ENCODE peak calls at places on chromosomes 2 and 18, in seven cellular contexts. P, R, E, T, G, D and K are unnamed samples.
A peak's percentile ranks its signal among the peaks of the same experiment; 100 is the strongest.

GRCh38 chr2:189548686-189549439 is 31.7 kb downstream of the SLC40A1 start:
- DNase-seq in R (no peak), T (no peak), E (peak; percentile 11), P (peak; percentile 79), D (no peak), G (no peak), K (no peak)

GRCh38 chr2:96122391-96122790 is 6.0 kb upstream of the ADRA2B start:
- DNase-seq in D (no peak), P (no peak), G (no peak), E (no peak), R (no peak), T (no peak), K (no peak)

GRCh38 chr2:239544141-239544800 is 143.5 kb upstream of the HDAC4 start:
- DNase-seq in G (no peak), P (no peak), D (no peak), R (no peak), T (no peak), E (no peak), K (no peak)

GRCh38 chr18:49444599-49444998 is 15.8 kb downstream of the DYM start:
- DNase-seq in E (no peak), P (no peak), D (no peak), R (no peak), G (no peak), T (no peak), K (no peak)

GRCh38 chr2:84297155-84297554 is 161.9 kb downstream of the SUCLG1 start:
- DNase-seq in G (peak; percentile 64), T (no peak), E (no peak), P (peak; percentile 88), R (peak; percentile 75), D (no peak), K (no peak)

GRCh38 chr2:197088694-197089093 is 162.2 kb upstream of the PGAP1 start:
- DNase-seq in G (no peak), D (no peak), P (no peak), R (no peak), T (no peak), E (no peak), K (no peak)

GRCh38 chr18:37393945-37394609 is 171.5 kb downstream of the CELF4 start:
- DNase-seq in D (no peak), T (peak; percentile 97), G (peak; percentile 39), E (peak; percentile 89), P (no peak), R (no peak), K (peak; percentile 15)

GRCh38 chr2:98165516-98166071 is 78.6 kb downstream of the VWA3B start:
- DNase-seq in R (no peak), D (no peak), P (no peak), T (no peak), E (no peak), G (no peak), K (no peak)

GRCh38 chr18:388198-388597 is 112.3 kb downstream of the COLEC12 start:
- DNase-seq in E (no peak), G (no peak), P (no peak), T (peak; percentile 51), D (no peak), R (no peak), K (no peak)

GRCh38 chr2:171522804-171523338 is 597 bp downstream of the CYBRD1 start:
- DNase-seq in E (peak; percentile 75), P (no peak), G (no peak), R (no peak), T (no peak), D (no peak), K (peak; percentile 21)

GRCh38 chr2:131673400-131674173 is 145.9 kb downstream of the CCDC74A start:
- DNase-seq in R (peak; percentile 48), G (no peak), T (peak; percentile 78), D (no peak), E (peak; percentile 49), P (peak; percentile 71), K (peak; percentile 68)

GRCh38 chr2:168210898-168211570 is 36.4 kb downstream of the STK39 start:
- DNase-seq in D (no peak), P (peak; percentile 88), G (no peak), T (no peak), R (peak; percentile 94), E (no peak), K (peak; percentile 42)

GRCh38 chr18:8882632-8883408 is 177.5 kb downstream of the MTCL1 start:
- DNase-seq in P (peak; percentile 21), R (peak; percentile 95), G (peak; percentile 27), E (peak; percentile 60), T (no peak), D (no peak), K (no peak)

GRCh38 chr2:170822885-170823799 is 6.5 kb downstream of the GAD1 start:
- DNase-seq in E (peak; percentile 60), R (no peak), P (no peak), G (no peak), D (no peak), T (peak; percentile 71), K (no peak)

GRCh38 chr2:10537522-10538195 is 89.5 kb upstream of the ODC1 start:
- DNase-seq in P (no peak), D (no peak), T (no peak), R (no peak), G (no peak), E (no peak), K (no peak)

GRCh38 chr2:240786871-240787311 is 33.1 kb downstream of the KIF1A start:
- DNase-seq in D (no peak), R (no peak), T (no peak), P (no peak), E (no peak), G (no peak), K (no peak)

GRCh38 chr2:70639841-70640448 is 86.3 kb upstream of the TGFA start:
- DNase-seq in G (no peak), T (no peak), D (no peak), E (no peak), P (no peak), R (no peak), K (no peak)

GRCh38 chr2:197661626-197662025 is 13.8 kb downstream of the RFTN2 start:
- DNase-seq in E (no peak), P (no peak), R (no peak), G (no peak), D (no peak), T (no peak), K (no peak)

GRCh38 chr2:73252238-73253027 is 18.3 kb downstream of the CCT7 start:
- DNase-seq in R (no peak), E (no peak), G (no peak), D (no peak), P (no peak), T (no peak), K (no peak)

GRCh38 chr18:13279181-13280065 is 60.9 kb downstream of the LDLRAD4 start:
- DNase-seq in G (no peak), D (peak; percentile 26), R (no peak), E (no peak), T (no peak), P (no peak), K (no peak)

DNA sequence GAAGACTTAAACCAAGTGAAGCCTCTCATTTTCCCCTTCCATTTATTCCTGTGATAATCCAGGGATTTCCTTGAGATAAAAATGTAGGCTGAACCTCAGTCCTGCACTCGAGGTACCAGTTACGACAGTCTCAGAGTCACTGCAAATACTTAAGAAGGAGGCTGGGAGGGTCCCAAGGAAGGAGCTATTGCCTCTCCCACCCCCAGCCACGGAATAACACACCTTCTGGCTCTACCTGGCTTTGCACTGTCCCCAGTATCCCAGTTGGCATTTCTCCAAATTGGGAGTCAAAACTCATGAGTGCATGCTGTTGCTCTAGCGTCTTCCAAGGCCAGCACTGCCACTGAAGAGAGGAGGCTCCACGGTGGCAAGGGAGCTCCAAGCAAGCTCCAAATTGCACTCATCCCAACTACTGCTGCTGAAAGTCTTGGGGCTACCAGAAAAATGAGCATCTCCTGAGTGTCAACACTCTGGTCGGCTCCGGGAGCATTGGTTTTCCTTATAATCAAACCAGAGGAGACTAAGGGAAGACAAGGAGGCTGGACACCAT is 1.6 kb downstream of the SCTR start:
- DNase-seq in P (no peak), T (no peak), E (no peak), R (no peak), G (no peak), D (no peak), K (no peak)
- TF ChIP-seq JUND in P (no peak), T (no peak), E (no peak), R (no peak), G (no peak), D (no peak), K (no peak)

GRCh38 chr2:74688881-74689280 is 34.8 kb downstream of the SEMA4F start:
- DNase-seq in T (no peak), D (no peak), E (no peak), P (no peak), R (no peak), G (no peak), K (no peak)

GRCh38 chr2:74694281-74694680 is 40.2 kb downstream of the SEMA4F start:
- DNase-seq in E (no peak), G (no peak), P (no peak), D (no peak), R (no peak), T (no peak), K (no peak)

GRCh38 chr2:74689671-74690070 is 35.6 kb downstream of the SEMA4F start:
- DNase-seq in T (no peak), G (no peak), E (no peak), R (no peak), D (no peak), P (no peak), K (no peak)

GRCh38 chr2:74691955-74692354 is 37.9 kb downstream of the SEMA4F start:
- DNase-seq in D (no peak), T (no peak), P (no peak), G (no peak), E (no peak), R (no peak), K (no peak)

DNA sequence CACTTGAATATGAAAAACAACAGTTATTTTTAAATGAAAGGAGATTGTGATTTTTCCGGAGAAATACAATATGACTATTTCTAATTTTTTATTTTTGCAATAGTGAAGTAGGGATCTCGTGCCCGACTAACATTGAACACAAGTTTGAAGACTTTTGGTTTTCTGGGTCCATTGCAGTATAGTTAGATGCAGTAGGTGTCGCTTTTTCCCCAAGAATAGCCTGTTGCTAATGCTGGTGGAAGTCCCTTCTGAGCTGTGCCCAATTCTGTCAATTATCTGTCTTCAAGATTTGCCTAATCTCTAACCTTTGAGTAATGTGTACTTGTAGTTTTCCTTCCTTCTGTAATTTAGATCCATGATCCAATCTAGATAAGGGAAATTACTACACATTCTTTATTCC is 36.5 kb downstream of the SEMA4F start:
- DNase-seq in R (peak; percentile 49), T (peak; percentile 68), P (peak; percentile 64), D (peak; percentile 28), G (no peak), E (peak; percentile 42), K (peak; percentile 39)
- TF ChIP-seq JUND in R (no peak), T (no peak), P (no peak), D (no peak), G (no peak), E (no peak), K (no peak)

GRCh38 chr2:33215983-33216382 is 260.5 kb upstream of the RASGRP3 start:
- DNase-seq in R (no peak), G (no peak), E (no peak), P (no peak), D (no peak), T (no peak), K (no peak)
- TF ChIP-seq JUND in R (no peak), G (no peak), E (no peak), P (no peak), D (no peak), T (no peak), K (no peak)

DNA sequence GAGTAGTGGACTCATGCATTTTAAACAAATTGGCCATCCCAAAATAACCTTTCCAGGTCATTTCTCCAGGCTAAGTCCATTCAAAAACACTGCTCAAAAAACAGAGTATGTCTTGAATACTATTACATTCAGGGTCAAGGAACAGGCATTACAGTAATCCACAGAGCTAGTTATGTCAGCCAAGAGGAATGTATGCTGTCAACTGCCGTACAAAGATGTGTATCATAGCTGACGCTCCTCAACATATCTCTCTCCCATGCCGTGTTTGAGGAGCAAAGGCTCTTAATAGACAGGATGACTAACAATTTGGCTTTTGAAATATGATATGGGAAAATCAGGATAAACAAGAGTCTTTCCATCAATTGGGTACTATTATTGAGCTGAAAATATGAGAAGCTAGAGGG is 68.8 kb upstream of the KCTD1 start:
- DNase-seq in P (peak; percentile 25), E (no peak), T (no peak), D (no peak), G (no peak), R (peak; percentile 47), K (peak; percentile 69)
- TF ChIP-seq JUND in P (no peak), E (no peak), T (peak; percentile 77), D (no peak), G (no peak), R (peak; percentile 41), K (no peak)